ENCODE peak calls at places on chromosome 14, in seven cellular contexts. One of them, this sample, is unnamed.

GRCh38 chr14:61537567-61538463 is 157.5 kb upstream of the HIF1A start:
- DNase-seq in neuronal stem cell: no peak
- DNase-seq in mesenchymal stem cell: peak; percentile 76
- DNase-seq in mesendoderm: peak; percentile 84
- DNase-seq in trophoblast cell: peak; percentile 83
- DNase-seq in IMR-90: peak; percentile 90
- DNase-seq in H1: peak; percentile 33
- DNase-seq in this sample: peak; percentile 56

GRCh38 chr14:60250318-60251035 is 1.5 kb downstream of the PPM1A start:
- DNase-seq in neuronal stem cell: peak; percentile 9
- DNase-seq in mesenchymal stem cell: peak; percentile 52
- DNase-seq in mesendoderm: peak; percentile 34
- DNase-seq in trophoblast cell: no peak
- DNase-seq in IMR-90: peak; percentile 9
- DNase-seq in H1: no peak
- DNase-seq in this sample: no peak

GRCh38 chr14:94823556-94824341 is 53.8 kb upstream of the GSC start:
- DNase-seq in neuronal stem cell: no peak
- DNase-seq in mesenchymal stem cell: no peak
- DNase-seq in mesendoderm: peak; percentile 73
- DNase-seq in trophoblast cell: no peak
- DNase-seq in IMR-90: no peak
- DNase-seq in H1: no peak
- DNase-seq in this sample: peak; percentile 39

GRCh38 chr14:39876935-39877334 is 444.7 kb upstream of the FBXO33 start:
- DNase-seq in neuronal stem cell: no peak
- DNase-seq in mesenchymal stem cell: no peak
- DNase-seq in mesendoderm: no peak
- DNase-seq in trophoblast cell: no peak
- DNase-seq in IMR-90: no peak
- DNase-seq in H1: no peak
- DNase-seq in this sample: no peak

GRCh38 chr14:96364911-96365310 is 1.6 kb downstream of the GSKIP start:
- DNase-seq in neuronal stem cell: no peak
- DNase-seq in mesenchymal stem cell: no peak
- DNase-seq in mesendoderm: no peak
- DNase-seq in trophoblast cell: no peak
- DNase-seq in IMR-90: no peak
- DNase-seq in H1: no peak
- DNase-seq in this sample: no peak

GRCh38 chr14:77980475-77981321 is 180.8 kb downstream of the ADCK1 start:
- DNase-seq in neuronal stem cell: no peak
- DNase-seq in mesenchymal stem cell: no peak
- DNase-seq in mesendoderm: peak; percentile 57
- DNase-seq in trophoblast cell: no peak
- DNase-seq in IMR-90: no peak
- DNase-seq in H1: no peak
- DNase-seq in this sample: peak; percentile 68

GRCh38 chr14:89417469-89418225 is 614 bp upstream of the FOXN3 start:
- DNase-seq in neuronal stem cell: peak; percentile 42
- DNase-seq in mesenchymal stem cell: peak; percentile 64
- DNase-seq in mesendoderm: peak; percentile 77
- DNase-seq in trophoblast cell: peak; percentile 58
- DNase-seq in IMR-90: peak; percentile 33
- DNase-seq in H1: no peak
- DNase-seq in this sample: peak; percentile 49

GRCh38 chr14:74516451-74517155 is 23.0 kb downstream of the ISCA2 start:
- DNase-seq in neuronal stem cell: no peak
- DNase-seq in mesenchymal stem cell: peak; percentile 23
- DNase-seq in mesendoderm: peak; percentile 87
- DNase-seq in trophoblast cell: no peak
- DNase-seq in IMR-90: peak; percentile 25
- DNase-seq in H1: no peak
- DNase-seq in this sample: peak; percentile 67

GRCh38 chr14:100495917-100496316 is 91.3 kb downstream of the BEGAIN start:
- DNase-seq in neuronal stem cell: no peak
- DNase-seq in mesenchymal stem cell: no peak
- DNase-seq in mesendoderm: no peak
- DNase-seq in trophoblast cell: no peak
- DNase-seq in IMR-90: no peak
- DNase-seq in H1: no peak
- DNase-seq in this sample: no peak

GRCh38 chr14:90168425-90169105 is 87.8 kb upstream of the PSMC1 start:
- DNase-seq in neuronal stem cell: no peak
- DNase-seq in mesenchymal stem cell: peak; percentile 7
- DNase-seq in mesendoderm: peak; percentile 44
- DNase-seq in trophoblast cell: peak; percentile 75
- DNase-seq in IMR-90: peak; percentile 69
- DNase-seq in H1: no peak
- DNase-seq in this sample: no peak

GRCh38 chr14:59481407-59482119 is 2.6 kb downstream of the L3HYPDH start:
- DNase-seq in neuronal stem cell: no peak
- DNase-seq in mesenchymal stem cell: peak; percentile 50
- DNase-seq in mesendoderm: no peak
- DNase-seq in trophoblast cell: no peak
- DNase-seq in IMR-90: peak; percentile 60
- DNase-seq in H1: no peak
- DNase-seq in this sample: no peak

GRCh38 chr14:89973234-89973823 is 17.6 kb downstream of the TDP1 start:
- DNase-seq in neuronal stem cell: peak; percentile 46
- DNase-seq in mesenchymal stem cell: peak; percentile 76
- DNase-seq in mesendoderm: peak; percentile 80
- DNase-seq in trophoblast cell: peak; percentile 53
- DNase-seq in IMR-90: peak; percentile 69
- DNase-seq in H1: no peak
- DNase-seq in this sample: peak; percentile 70

GRCh38 chr14:30710870-30711269 is 88.8 kb downstream of the SCFD1 start:
- DNase-seq in neuronal stem cell: no peak
- DNase-seq in mesenchymal stem cell: no peak
- DNase-seq in mesendoderm: no peak
- DNase-seq in trophoblast cell: no peak
- DNase-seq in IMR-90: peak; percentile 49
- DNase-seq in H1: no peak
- DNase-seq in this sample: no peak

GRCh38 chr14:94395900-94396574 is 7.6 kb upstream of the SERPINA1 start:
- DNase-seq in neuronal stem cell: no peak
- DNase-seq in mesenchymal stem cell: no peak
- DNase-seq in mesendoderm: no peak
- DNase-seq in trophoblast cell: no peak
- DNase-seq in IMR-90: no peak
- DNase-seq in H1: no peak
- DNase-seq in this sample: no peak

GRCh38 chr14:100618763-100619320 is 31.6 kb upstream of the BEGAIN start:
- DNase-seq in neuronal stem cell: no peak
- DNase-seq in mesenchymal stem cell: no peak
- DNase-seq in mesendoderm: no peak
- DNase-seq in trophoblast cell: no peak
- DNase-seq in IMR-90: no peak
- DNase-seq in H1: no peak
- DNase-seq in this sample: no peak

GRCh38 chr14:104732931-104733681 is 9.1 kb downstream of the ADSS1 start:
- DNase-seq in neuronal stem cell: no peak
- DNase-seq in mesenchymal stem cell: no peak
- DNase-seq in mesendoderm: no peak
- DNase-seq in trophoblast cell: no peak
- DNase-seq in IMR-90: no peak
- DNase-seq in H1: no peak
- DNase-seq in this sample: no peak

GRCh38 chr14:65224799-65225198 is 122.5 kb upstream of the MAX start:
- DNase-seq in neuronal stem cell: no peak
- DNase-seq in mesenchymal stem cell: no peak
- DNase-seq in mesendoderm: no peak
- DNase-seq in trophoblast cell: no peak
- DNase-seq in IMR-90: no peak
- DNase-seq in H1: no peak
- DNase-seq in this sample: no peak

GRCh38 chr14:91333640-91334039 is 84.0 kb downstream of the CCDC88C start:
- DNase-seq in neuronal stem cell: no peak
- DNase-seq in mesenchymal stem cell: no peak
- DNase-seq in mesendoderm: no peak
- DNase-seq in trophoblast cell: no peak
- DNase-seq in IMR-90: no peak
- DNase-seq in H1: no peak
- DNase-seq in this sample: no peak

GRCh38 chr14:102796661-102797190 is 19.5 kb downstream of the TRAF3 start:
- DNase-seq in neuronal stem cell: no peak
- DNase-seq in mesenchymal stem cell: no peak
- DNase-seq in mesendoderm: no peak
- DNase-seq in trophoblast cell: peak; percentile 95
- DNase-seq in IMR-90: no peak
- DNase-seq in H1: no peak
- DNase-seq in this sample: no peak
- H2BK5ac ChIP-seq in neuronal stem cell: no peak overlapping the region
- H2BK5ac ChIP-seq in mesenchymal stem cell: no peak overlapping the region
- H2BK5ac ChIP-seq in mesendoderm: no peak overlapping the region
- H2BK5ac ChIP-seq in trophoblast cell: no peak overlapping the region
- H2BK5ac ChIP-seq in IMR-90: no peak overlapping the region
- H2BK5ac ChIP-seq in H1: no peak overlapping the region
- H2BK5ac ChIP-seq in this sample: no peak overlapping the region

GRCh38 chr14:55512421-55512820 is 67.6 kb upstream of the KTN1 start:
- DNase-seq in neuronal stem cell: no peak
- DNase-seq in mesenchymal stem cell: no peak
- DNase-seq in mesendoderm: no peak
- DNase-seq in trophoblast cell: no peak
- DNase-seq in IMR-90: peak; percentile 37
- DNase-seq in H1: no peak
- DNase-seq in this sample: no peak
- H3K4me2 ChIP-seq in neuronal stem cell: no peak overlapping the region
- H3K4me2 ChIP-seq in mesenchymal stem cell: no peak overlapping the region
- H3K4me2 ChIP-seq in mesendoderm: no peak overlapping the region
- H3K4me2 ChIP-seq in trophoblast cell: no peak overlapping the region
- H3K4me2 ChIP-seq in IMR-90: no peak overlapping the region
- H3K4me2 ChIP-seq in H1: no peak overlapping the region
- H3K4me2 ChIP-seq in this sample: no peak overlapping the region

DNA sequence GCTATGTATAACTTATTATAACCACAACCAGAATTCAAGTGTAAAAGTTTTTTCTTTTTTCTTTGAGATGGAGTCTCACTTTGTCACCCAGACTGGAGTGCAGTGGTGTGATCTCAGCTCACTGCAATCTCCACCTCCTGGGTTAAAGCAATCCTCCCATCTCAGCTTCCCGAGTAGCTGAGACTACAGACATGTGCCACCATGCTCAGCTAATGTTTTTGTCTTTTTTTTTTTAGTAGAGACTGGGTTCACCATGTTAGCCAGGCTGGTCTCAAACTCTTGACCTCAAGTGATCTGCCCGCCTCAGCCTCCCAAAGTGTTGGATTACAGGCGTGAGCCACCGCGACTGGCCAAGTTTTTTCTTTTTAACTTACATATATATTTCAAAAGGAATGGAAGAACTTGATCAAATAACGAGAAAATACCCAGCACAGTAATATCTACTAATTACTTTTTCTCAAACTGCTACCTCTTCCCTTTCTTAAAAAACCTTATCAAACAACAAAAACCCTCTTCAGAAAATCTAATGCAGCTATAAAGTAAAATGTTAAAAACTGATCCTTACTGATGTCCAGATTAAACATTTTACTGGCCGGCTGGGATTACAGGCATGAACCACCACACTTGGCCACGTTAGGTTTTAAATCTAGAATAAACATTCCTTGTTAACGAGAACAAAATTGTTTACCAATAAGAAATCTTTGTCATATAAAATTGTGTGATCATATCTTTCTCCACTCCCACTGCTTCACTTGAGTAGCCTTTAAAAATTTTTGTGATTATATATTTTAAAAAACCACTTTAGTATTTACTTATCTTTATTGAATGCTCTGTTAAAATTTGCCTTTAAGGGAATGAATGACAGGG is 41.3 kb upstream of the WDR89 start:
- DNase-seq in neuronal stem cell: no peak
- DNase-seq in mesenchymal stem cell: no peak
- DNase-seq in mesendoderm: peak; percentile 18
- DNase-seq in trophoblast cell: no peak
- DNase-seq in IMR-90: no peak
- DNase-seq in H1: no peak
- DNase-seq in this sample: no peak
- H2BK5ac ChIP-seq in neuronal stem cell: no peak overlapping the region
- H2BK5ac ChIP-seq in mesenchymal stem cell: no peak overlapping the region
- H2BK5ac ChIP-seq in mesendoderm: no peak overlapping the region
- H2BK5ac ChIP-seq in trophoblast cell: no peak overlapping the region
- H2BK5ac ChIP-seq in IMR-90: no peak overlapping the region
- H2BK5ac ChIP-seq in H1: no peak overlapping the region
- H2BK5ac ChIP-seq in this sample: no peak overlapping the region

GRCh38 chr14:103697601-103698379 is 17.5 kb downstream of the XRCC3 start:
- DNase-seq in neuronal stem cell: no peak
- DNase-seq in mesenchymal stem cell: no peak
- DNase-seq in mesendoderm: no peak
- DNase-seq in trophoblast cell: no peak
- DNase-seq in IMR-90: no peak
- DNase-seq in H1: no peak
- DNase-seq in this sample: no peak
- H3K4me2 ChIP-seq in neuronal stem cell: no peak overlapping the region
- H3K4me2 ChIP-seq in mesenchymal stem cell: no peak overlapping the region
- H3K4me2 ChIP-seq in mesendoderm: no peak overlapping the region
- H3K4me2 ChIP-seq in trophoblast cell: no peak overlapping the region
- H3K4me2 ChIP-seq in IMR-90: no peak overlapping the region
- H3K4me2 ChIP-seq in H1: no peak overlapping the region
- H3K4me2 ChIP-seq in this sample: no peak overlapping the region

DNA sequence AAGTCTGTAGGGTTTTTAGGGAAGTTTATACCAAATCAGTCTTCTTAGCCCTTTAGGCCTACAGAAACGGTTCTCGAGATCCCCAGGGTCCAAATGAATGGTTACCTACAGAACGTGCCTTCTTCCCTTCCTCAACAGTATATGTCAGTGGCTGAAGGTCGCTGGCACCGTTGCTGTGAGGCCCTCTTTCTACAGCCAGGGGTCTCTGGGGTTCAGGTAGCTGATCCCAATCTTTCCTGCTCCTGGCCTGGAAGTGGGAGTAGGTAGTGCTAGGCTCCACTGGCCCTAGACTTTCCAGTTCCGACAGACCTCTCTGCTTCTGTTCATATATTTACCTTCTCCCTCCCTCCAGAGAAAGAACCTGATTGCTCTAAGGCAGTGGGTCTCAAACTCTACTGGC is 6.4 kb upstream of the EGLN3 start:
- DNase-seq in neuronal stem cell: no peak
- DNase-seq in mesenchymal stem cell: no peak
- DNase-seq in mesendoderm: no peak
- DNase-seq in trophoblast cell: no peak
- DNase-seq in IMR-90: no peak
- DNase-seq in H1: no peak
- DNase-seq in this sample: no peak
- H2BK5ac ChIP-seq in neuronal stem cell: no peak overlapping the region
- H2BK5ac ChIP-seq in mesenchymal stem cell: no peak overlapping the region
- H2BK5ac ChIP-seq in mesendoderm: no peak overlapping the region
- H2BK5ac ChIP-seq in trophoblast cell: no peak overlapping the region
- H2BK5ac ChIP-seq in IMR-90: no peak overlapping the region
- H2BK5ac ChIP-seq in H1: no peak overlapping the region
- H2BK5ac ChIP-seq in this sample: no peak overlapping the region

GRCh38 chr14:88323086-88323519 is at the start of gene KCNK10:
- DNase-seq in neuronal stem cell: no peak
- DNase-seq in mesenchymal stem cell: no peak
- DNase-seq in mesendoderm: no peak
- DNase-seq in trophoblast cell: no peak
- DNase-seq in IMR-90: no peak
- DNase-seq in H1: no peak
- DNase-seq in this sample: peak; percentile 36
- H3K4me2 ChIP-seq in neuronal stem cell: peak within 1 kb of the TSS; percentile 77
- H3K4me2 ChIP-seq in mesenchymal stem cell: peak within 1 kb of the TSS; percentile 86
- H3K4me2 ChIP-seq in mesendoderm: peak within 1 kb of the TSS; percentile 79
- H3K4me2 ChIP-seq in trophoblast cell: peak within 1 kb of the TSS; percentile 84
- H3K4me2 ChIP-seq in IMR-90: peak within 1 kb of the TSS; percentile 51
- H3K4me2 ChIP-seq in H1: peak within 1 kb of the TSS; percentile 88
- H3K4me2 ChIP-seq in this sample: peak within 1 kb of the TSS; percentile 69

GRCh38 chr14:52240623-52241022 is 26.9 kb upstream of the PTGDR start:
- DNase-seq in neuronal stem cell: no peak
- DNase-seq in mesenchymal stem cell: no peak
- DNase-seq in mesendoderm: no peak
- DNase-seq in trophoblast cell: no peak
- DNase-seq in IMR-90: no peak
- DNase-seq in H1: no peak
- DNase-seq in this sample: no peak
- H2BK5ac ChIP-seq in neuronal stem cell: no peak overlapping the region
- H2BK5ac ChIP-seq in mesenchymal stem cell: no peak overlapping the region
- H2BK5ac ChIP-seq in mesendoderm: no peak overlapping the region
- H2BK5ac ChIP-seq in trophoblast cell: no peak overlapping the region
- H2BK5ac ChIP-seq in IMR-90: peak overlapping the region; percentile 98
- H2BK5ac ChIP-seq in H1: no peak overlapping the region
- H2BK5ac ChIP-seq in this sample: no peak overlapping the region